ENCODE peak calls at places on chromosomes 6 and 20, in five cellular contexts. X, N, Y, D and V are unnamed samples.

GRCh38 chr6:105753184-105754097 is 332.7 kb upstream of the PRDM1 start:
- DNase-seq in X (no peak), N (peak), Y (peak), D (no peak), V (peak)

GRCh38 chr6:33178755-33179475 is 13.4 kb downstream of the COL11A2 start:
- DNase-seq in X (no peak), N (no peak), Y (no peak), D (no peak), V (no peak)

GRCh38 chr6:162058281-162058875 is 669.2 kb downstream of the PRKN start:
- DNase-seq in X (peak), N (no peak), Y (peak), D (no peak), V (no peak)

GRCh38 chr20:34368547-34368946 is 5.5 kb downstream of the ITCH start:
- DNase-seq in X (no peak), N (peak), Y (peak), D (no peak), V (no peak)

GRCh38 chr6:41367700-41368099 is 32.3 kb downstream of the NCR2 start:
- DNase-seq in X (no peak), N (peak), Y (peak), D (no peak), V (peak)

GRCh38 chr6:111888928-111889696 is 15.9 kb upstream of the FYN start:
- DNase-seq in X (no peak), N (peak), Y (peak), D (no peak), V (no peak)

GRCh38 chr20:44304383-44304782 is 6.6 kb downstream of the FITM2 start:
- DNase-seq in X (no peak), N (no peak), Y (no peak), D (no peak), V (no peak)

GRCh38 chr20:29419378-29419777 is 1838.1 kb upstream of the DEFB115 start:
- DNase-seq in X (no peak), N (no peak), Y (no peak), D (no peak), V (no peak)

GRCh38 chr20:38075161-38075998 is 41.8 kb downstream of the RPRD1B start:
- DNase-seq in X (no peak), N (peak), Y (no peak), D (no peak), V (no peak)

GRCh38 chr20:5987383-5987782 is 36.9 kb downstream of the MCM8 start:
- DNase-seq in X (no peak), N (no peak), Y (no peak), D (no peak), V (no peak)

GRCh38 chr20:57501461-57502330 is 23.2 kb downstream of the CTCFL start:
- DNase-seq in X (no peak), N (peak), Y (peak), D (no peak), V (no peak)

GRCh38 chr6:84227044-84227433 is 404 bp downstream of the CEP162 start:
- DNase-seq in X (no peak), N (no peak), Y (peak), D (no peak), V (no peak)

GRCh38 chr20:5190444-5190843 is 63.6 kb downstream of the CDS2 start:
- DNase-seq in X (no peak), N (no peak), Y (no peak), D (no peak), V (no peak)

GRCh38 chr6:105269390-105269789 is 89.6 kb upstream of the POPDC3 start:
- DNase-seq in X (no peak), N (no peak), Y (no peak), D (no peak), V (no peak)

GRCh38 chr6:157840776-157841175 is 17.7 kb downstream of the SNX9 start:
- DNase-seq in X (no peak), N (peak), Y (peak), D (no peak), V (no peak)

GRCh38 chr20:1842281-1842680 is 52.9 kb upstream of the SIRPA start:
- DNase-seq in X (no peak), N (no peak), Y (no peak), D (no peak), V (no peak)

GRCh38 chr6:113909224-113909856 is 52.2 kb downstream of the MARCKS start:
- DNase-seq in X (no peak), N (peak), Y (peak), D (peak), V (no peak)

GRCh38 chr20:47785900-47786762 is 850 bp upstream of the SULF2 start:
- DNase-seq in X (peak), N (peak), Y (peak), D (peak), V (peak)

GRCh38 chr6:148502773-148503135 is 160.1 kb downstream of the SASH1 start:
- DNase-seq in X (no peak), N (no peak), Y (no peak), D (no peak), V (no peak)

GRCh38 chr20:9978395-9979004 is 56.3 kb upstream of the ANKEF1 start:
- DNase-seq in X (peak), N (peak), Y (peak), D (peak), V (no peak)

GRCh38 chr20:19932170-19932667 is 84.9 kb upstream of the NAA20 start:
- DNase-seq in X (no peak), N (peak), Y (no peak), D (no peak), V (no peak)

GRCh38 chr20:17835240-17835940 is 133.2 kb downstream of the SNX5 start:
- DNase-seq in X (no peak), N (peak), Y (peak), D (no peak), V (no peak)

GRCh38 chr6:107977283-107977682 is 19.3 kb upstream of the SEC63 start:
- DNase-seq in X (no peak), N (peak), Y (peak), D (no peak), V (no peak)